ENCODE peak calls at places on chromosomes 3 and 15, in six cellular contexts. T is kidney glomerular epithelial cell, V is keratinocyte, C is tibial nerve, L is retina, U is RWPE2. J is an unnamed sample.

GRCh38 chr15:34314491-34314890 is 23.1 kb downstream of the SLC12A6 start:
- DNase-seq in V (no peak), C (no peak), L (no peak), U (no peak), T (no peak), J (no peak)

GRCh38 chr3:85709483-85709882 is 750.7 kb downstream of the CADM2 start:
- DNase-seq in T (no peak), V (no peak), L (no peak), C (no peak), U (no peak), J (no peak)

GRCh38 chr15:90300988-90301715 is 35.7 kb downstream of the NGRN start:
- DNase-seq in V (no peak), C (no peak), T (peak), U (peak), L (peak), J (peak)

GRCh38 chr15:98728107-98728810 is 79.9 kb downstream of the IGF1R start:
- DNase-seq in C (no peak), U (no peak), T (no peak), V (no peak), L (no peak), J (no peak)

GRCh38 chr15:90845201-90845949 is 23.0 kb upstream of the FURIN start:
- DNase-seq in C (no peak), T (peak), V (peak), U (no peak), L (no peak), J (no peak)

GRCh38 chr3:179020112-179020511 is 51.5 kb downstream of the ZMAT3 start:
- DNase-seq in U (no peak), L (no peak), C (no peak), V (no peak), T (no peak), J (no peak)

GRCh38 chr15:71883447-71883846 is 73.1 kb downstream of the NR2E3 start:
- DNase-seq in U (no peak), L (no peak), C (no peak), V (no peak), T (no peak), J (no peak)

GRCh38 chr3:28328188-28329151 is 20.1 kb upstream of the ZCWPW2 start:
- DNase-seq in L (peak), V (no peak), U (no peak), T (peak), C (no peak), J (no peak)

GRCh38 chr3:113018461-113019181 is 27.8 kb downstream of the GTPBP8 start:
- DNase-seq in C (no peak), L (no peak), V (no peak), U (no peak), T (no peak), J (no peak)

GRCh38 chr15:80619677-80620076 is 75.4 kb upstream of the ABHD17C start:
- DNase-seq in L (no peak), V (no peak), C (no peak), U (no peak), T (no peak), J (no peak)

GRCh38 chr15:59999064-59999377 is 5.1 kb upstream of the FOXB1 start:
- DNase-seq in V (no peak), C (no peak), L (no peak), U (no peak), T (no peak), J (no peak)

GRCh38 chr3:38617586-38617985 is 31.9 kb downstream of the SCN5A start:
- DNase-seq in C (no peak), T (no peak), V (no peak), L (no peak), U (peak), J (no peak)

GRCh38 chr3:111668912-111669488 is 73.9 kb upstream of the ZBED2 start:
- DNase-seq in U (no peak), T (peak), L (no peak), C (no peak), V (no peak), J (no peak)

GRCh38 chr3:28915711-28916481 is 365.0 kb upstream of the RBMS3 start:
- DNase-seq in C (no peak), V (no peak), U (no peak), L (peak), T (peak), J (no peak)

GRCh38 chr3:10228248-10228950 is 19.9 kb upstream of the TATDN2 start:
- DNase-seq in C (no peak), T (no peak), L (no peak), U (no peak), V (no peak), J (no peak)

GRCh38 chr3:126983653-126984390 is 907 bp downstream of the PLXNA1 start:
- DNase-seq in C (no peak), V (no peak), U (no peak), T (no peak), L (peak), J (no peak)

GRCh38 chr15:34691024-34691423 is 63.8 kb downstream of the GJD2 start:
- DNase-seq in V (peak), T (no peak), U (no peak), C (no peak), L (no peak), J (no peak)

GRCh38 chr3:10344147-10344943 is 23.4 kb upstream of the SEC13 start:
- DNase-seq in U (no peak), C (no peak), V (no peak), L (peak), T (no peak), J (no peak)

GRCh38 chr3:151330899-151331298 is 1.6 kb upstream of the P2RY13 start:
- DNase-seq in U (no peak), T (no peak), C (no peak), L (no peak), V (no peak), J (no peak)